ENCODE peak calls at places on chromosomes 4 and X, in eight cellular contexts. A, Z, I, N, Y, F, V and L are unnamed samples.

GRCh38 chr4:156971168-156971601 is 414 bp downstream of the PDGFC start:
- DNase-seq in N (no peak), Z (no peak), F (peak), A (no peak), I (no peak), Y (no peak), V (no peak), L (no peak)

GRCh38 chr4:172952052-172952451 is 216.6 kb upstream of the GALNT7 start:
- DNase-seq in Z (no peak), F (no peak), V (no peak), N (no peak), I (no peak), Y (no peak), A (no peak), L (no peak)

GRCh38 chr4:51884055-51884454 is 41.1 kb downstream of the DCUN1D4 start:
- DNase-seq in V (no peak), A (no peak), Z (no peak), Y (no peak), I (no peak), N (no peak), F (no peak), L (no peak)

GRCh38 chrX:118338930-118339329 is 7.0 kb upstream of the WDR44 start:
- DNase-seq in Z (no peak), N (no peak), V (no peak), F (no peak), Y (no peak), A (no peak), I (no peak), L (no peak)

GRCh38 chr4:8554555-8555100 is 25.6 kb upstream of the GPR78 start:
- DNase-seq in Y (no peak), I (no peak), V (no peak), Z (no peak), F (no peak), A (no peak), N (no peak), L (no peak)

GRCh38 chr4:180058731-180059215 is 2184.4 kb upstream of the TENM3 start:
- DNase-seq in V (peak), Z (no peak), Y (peak), F (peak), A (no peak), I (peak), N (no peak), L (peak)

GRCh38 chr4:8765631-8766590 is 105.7 kb downstream of the HMX1 start:
- DNase-seq in V (no peak), A (no peak), F (no peak), Z (no peak), N (no peak), I (no peak), Y (no peak), L (no peak)

GRCh38 chr4:169184236-169184635 is 86.5 kb downstream of the SH3RF1 start:
- DNase-seq in N (no peak), I (no peak), Y (no peak), A (no peak), F (no peak), V (no peak), Z (no peak), L (no peak)

GRCh38 chrX:50609796-50610195 is 139.2 kb upstream of the DGKK start:
- DNase-seq in Z (no peak), F (no peak), V (no peak), N (no peak), I (no peak), Y (no peak), A (no peak), L (no peak)

GRCh38 chr4:6988016-6988715 is 55.0 kb upstream of the TADA2B start:
- DNase-seq in Z (no peak), V (no peak), Y (no peak), F (no peak), N (no peak), I (no peak), A (no peak), L (no peak)

GRCh38 chrX:112011376-112011775 is 71.2 kb downstream of the TRPC5 start:
- DNase-seq in N (no peak), F (no peak), Y (no peak), A (no peak), V (no peak), I (no peak), Z (no peak), L (no peak)